ENCODE peak calls at places on chromosomes 12 and 14, in four cellular contexts. One of them, this sample, is unnamed.

GRCh38 chr12:104604070-104604994 is 147.6 kb downstream of the CHST11 start:
- DNase-seq in GM12878: peak; percentile 86
- DNase-seq in HepG2: no peak
- DNase-seq in K562: peak; percentile 82
- DNase-seq in this sample: peak; percentile 95

GRCh38 chr12:26062566-26062965 is 62.3 kb downstream of the BHLHE41 start:
- DNase-seq in GM12878: no peak
- DNase-seq in HepG2: no peak
- DNase-seq in K562: no peak
- DNase-seq in this sample: no peak

GRCh38 chr14:58978336-58978735 is 210.1 kb upstream of the DAAM1 start:
- DNase-seq in GM12878: no peak
- DNase-seq in HepG2: no peak
- DNase-seq in K562: no peak
- DNase-seq in this sample: no peak

GRCh38 chr12:111360325-111360930 is 8.5 kb downstream of the PHETA1 start:
- DNase-seq in GM12878: no peak
- DNase-seq in HepG2: no peak
- DNase-seq in K562: no peak
- DNase-seq in this sample: no peak

GRCh38 chr14:64005822-64006221 is 153.0 kb downstream of the SYNE2 start:
- DNase-seq in GM12878: no peak
- DNase-seq in HepG2: no peak
- DNase-seq in K562: no peak
- DNase-seq in this sample: no peak

GRCh38 chr12:56029666-56030293 is 8.9 kb downstream of the IKZF4 start:
- DNase-seq in GM12878: no peak
- DNase-seq in HepG2: peak; percentile 71
- DNase-seq in K562: peak; percentile 56
- DNase-seq in this sample: peak; percentile 67

GRCh38 chr14:96653597-96653996 is 143.6 kb upstream of the VRK1 start:
- DNase-seq in GM12878: no peak
- DNase-seq in HepG2: no peak
- DNase-seq in K562: no peak
- DNase-seq in this sample: no peak

GRCh38 chr12:74889563-74890236 is 319.9 kb downstream of the KCNC2 start:
- DNase-seq in GM12878: no peak
- DNase-seq in HepG2: no peak
- DNase-seq in K562: no peak
- DNase-seq in this sample: peak; percentile 4

GRCh38 chr12:121388421-121388981 is 11.4 kb upstream of the RNF34 start:
- DNase-seq in GM12878: no peak
- DNase-seq in HepG2: peak; percentile 66
- DNase-seq in K562: peak; percentile 12
- DNase-seq in this sample: no peak

GRCh38 chr14:101077511-101078074 is 174.1 kb upstream of the RTL1 start:
- DNase-seq in GM12878: no peak
- DNase-seq in HepG2: no peak
- DNase-seq in K562: peak; percentile 14
- DNase-seq in this sample: no peak
- TF ChIP-seq HDAC2 in GM12878: no peak
- TF ChIP-seq HDAC2 in HepG2: no peak
- TF ChIP-seq HDAC2 in K562: no peak
- TF ChIP-seq HDAC2 in this sample: no peak

DNA sequence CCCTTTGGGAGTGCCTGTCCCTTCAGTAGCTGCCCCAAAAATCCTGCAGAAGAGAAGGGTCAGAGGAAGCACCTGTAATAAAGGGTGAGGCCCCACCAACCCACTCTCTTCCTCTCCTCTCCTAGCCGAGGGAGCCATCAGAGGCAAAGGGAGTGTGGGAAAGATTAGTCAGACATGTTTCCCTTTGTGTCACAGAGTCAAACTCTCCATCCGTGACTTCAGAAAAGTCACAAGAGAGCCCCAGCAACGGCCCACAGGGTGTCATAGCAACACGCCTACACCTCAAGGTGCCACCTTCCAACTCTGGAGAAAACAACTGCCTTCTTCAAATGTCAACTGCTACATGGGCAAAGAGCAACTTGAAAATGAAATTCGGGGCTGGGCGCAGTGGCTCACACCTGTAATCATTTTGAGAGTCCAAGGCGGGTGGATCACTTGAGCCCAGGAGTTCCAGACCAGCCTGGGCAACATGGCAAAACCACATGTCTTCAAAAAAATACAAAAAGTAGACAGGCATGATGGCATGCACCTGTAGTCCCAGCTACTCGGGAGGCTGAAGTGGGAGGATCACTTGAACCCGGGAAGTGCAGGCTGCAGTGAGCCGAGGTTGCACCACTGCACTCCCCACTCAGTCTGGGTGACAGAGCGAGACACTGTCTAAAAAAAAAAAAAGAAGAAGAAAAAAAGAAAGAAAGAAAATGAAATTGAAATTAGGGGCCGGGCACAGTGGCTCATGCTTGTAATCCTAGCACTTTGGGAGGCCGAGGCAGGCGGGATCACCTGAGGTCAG is 17.7 kb upstream of the CD27 start:
- DNase-seq in GM12878: peak; percentile 97
- DNase-seq in HepG2: no peak
- DNase-seq in K562: no peak
- DNase-seq in this sample: no peak
- TF ChIP-seq HDAC2 in GM12878: no peak
- TF ChIP-seq HDAC2 in HepG2: no peak
- TF ChIP-seq HDAC2 in K562: no peak
- TF ChIP-seq HDAC2 in this sample: no peak

GRCh38 chr14:32480337-32480736 is 151.2 kb downstream of the AKAP6 start:
- DNase-seq in GM12878: no peak
- DNase-seq in HepG2: no peak
- DNase-seq in K562: no peak
- DNase-seq in this sample: no peak
- TF ChIP-seq HDAC2 in GM12878: no peak
- TF ChIP-seq HDAC2 in HepG2: no peak
- TF ChIP-seq HDAC2 in K562: no peak
- TF ChIP-seq HDAC2 in this sample: no peak

GRCh38 chr12:71315328-71315960 is 124.2 kb upstream of the LGR5 start:
- DNase-seq in GM12878: no peak
- DNase-seq in HepG2: no peak
- DNase-seq in K562: no peak
- DNase-seq in this sample: no peak

GRCh38 chr12:71321531-71321930 is 118.1 kb upstream of the LGR5 start:
- DNase-seq in GM12878: no peak
- DNase-seq in HepG2: no peak
- DNase-seq in K562: no peak
- DNase-seq in this sample: no peak

DNA sequence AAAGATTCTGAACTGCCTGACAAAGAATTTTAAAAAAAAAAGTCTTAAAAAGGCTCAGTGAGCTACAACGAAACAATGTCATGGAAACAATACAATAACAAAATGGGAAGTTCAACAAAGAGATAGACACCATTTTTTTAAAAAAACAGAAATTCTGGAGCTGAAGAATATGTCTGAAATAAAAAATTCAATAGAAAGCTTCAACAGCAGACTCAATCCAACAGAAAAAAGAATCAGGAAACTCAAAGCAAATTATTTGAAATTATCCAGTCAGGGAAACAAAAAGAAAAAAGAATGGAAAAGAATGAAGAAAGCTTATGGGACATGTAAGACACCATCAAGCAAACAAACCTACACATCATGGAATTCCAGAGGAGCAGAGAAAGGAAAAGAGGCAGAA is 118.5 kb upstream of the LGR5 start:
- DNase-seq in GM12878: no peak
- DNase-seq in HepG2: no peak
- DNase-seq in K562: no peak
- DNase-seq in this sample: no peak
- TF ChIP-seq HDAC2 in GM12878: no peak
- TF ChIP-seq HDAC2 in HepG2: no peak
- TF ChIP-seq HDAC2 in K562: no peak
- TF ChIP-seq HDAC2 in this sample: no peak

GRCh38 chr14:76551906-76552305 is 176.0 kb downstream of the ESRRB start:
- DNase-seq in GM12878: no peak
- DNase-seq in HepG2: no peak
- DNase-seq in K562: no peak
- DNase-seq in this sample: no peak

GRCh38 chr14:76546426-76547221 is 170.7 kb downstream of the ESRRB start:
- DNase-seq in GM12878: no peak
- DNase-seq in HepG2: peak; percentile 25
- DNase-seq in K562: peak; percentile 62
- DNase-seq in this sample: peak; percentile 50

GRCh38 chr14:76551116-76551515 is 175.2 kb downstream of the ESRRB start:
- DNase-seq in GM12878: no peak
- DNase-seq in HepG2: no peak
- DNase-seq in K562: no peak
- DNase-seq in this sample: no peak

GRCh38 chr14:76550534-76550933 is 174.6 kb downstream of the ESRRB start:
- DNase-seq in GM12878: no peak
- DNase-seq in HepG2: no peak
- DNase-seq in K562: no peak
- DNase-seq in this sample: no peak
- TF ChIP-seq HDAC2 in GM12878: no peak
- TF ChIP-seq HDAC2 in HepG2: no peak
- TF ChIP-seq HDAC2 in K562: no peak
- TF ChIP-seq HDAC2 in this sample: no peak

GRCh38 chr14:31578266-31578665 is 17.1 kb downstream of the NUBPL start:
- DNase-seq in GM12878: no peak
- DNase-seq in HepG2: no peak
- DNase-seq in K562: no peak
- DNase-seq in this sample: no peak
- TF ChIP-seq HDAC2 in GM12878: no peak
- TF ChIP-seq HDAC2 in HepG2: no peak
- TF ChIP-seq HDAC2 in K562: no peak
- TF ChIP-seq HDAC2 in this sample: no peak